ENCODE peak calls at places on chromosomes 3 and 15, in eight cellular contexts. W is mucosa of descending colon, H is astrocyte, U is heart right ventricle, A is astrocyte of the spinal cord, X is fibroblast of lung, L is cardiac muscle cell, O is pancreas. I is an unnamed sample.

GRCh38 chr15:41981373-41982132 is 9.2 kb upstream of the EHD4 start:
- DNase-seq in W (no peak), H (no peak), U (no peak), A (no peak), X (no peak), L (no peak), O (no peak), I (no peak)

GRCh38 chr15:101491739-101492640 is 2.5 kb upstream of the PCSK6 start:
- DNase-seq in W (no peak), H (no peak), U (no peak), A (no peak), X (no peak), L (peak), O (no peak), I (no peak)

GRCh38 chr3:33900809-33901505 is 102.5 kb downstream of the PDCD6IP start:
- DNase-seq in W (no peak), H (no peak), U (no peak), A (no peak), X (no peak), L (peak), O (no peak), I (no peak)

GRCh38 chr15:99487337-99487730 is 78.5 kb upstream of the MEF2A start:
- DNase-seq in W (no peak), H (no peak), U (no peak), A (no peak), X (no peak), L (no peak), O (no peak), I (no peak)

GRCh38 chr15:70236306-70237103 is 138.8 kb upstream of the TLE3 start:
- DNase-seq in W (no peak), H (peak), U (no peak), A (peak), X (peak), L (peak), O (no peak), I (no peak)

GRCh38 chr3:132587401-132587800 is 9.7 kb upstream of the ACKR4 start:
- DNase-seq in W (no peak), H (no peak), U (no peak), A (no peak), X (no peak), L (no peak), O (no peak), I (no peak)

GRCh38 chr3:54950391-54951003 is 22.6 kb upstream of the LRTM1 start:
- DNase-seq in W (no peak), H (no peak), U (no peak), A (no peak), X (no peak), L (no peak), O (no peak), I (no peak)

GRCh38 chr3:127792664-127793292 is 29.5 kb downstream of the MGLL start:
- DNase-seq in W (no peak), H (peak), U (peak), A (peak), X (peak), L (peak), O (no peak), I (peak)

GRCh38 chr3:10182950-10183349 is 18.2 kb downstream of the IRAK2 start:
- DNase-seq in W (no peak), H (no peak), U (no peak), A (no peak), X (no peak), L (no peak), O (no peak), I (no peak)

GRCh38 chr3:44048949-44049348 is 192.7 kb upstream of the TOPAZ1 start:
- DNase-seq in W (no peak), H (no peak), U (no peak), A (no peak), X (no peak), L (no peak), O (no peak), I (no peak)

GRCh38 chr15:70186152-70186551 is 88.4 kb upstream of the TLE3 start:
- DNase-seq in W (no peak), H (no peak), U (no peak), A (no peak), X (no peak), L (peak), O (no peak), I (no peak)

GRCh38 chr3:51819709-51820406 is 40.8 kb upstream of the IQCF6 start:
- DNase-seq in W (no peak), H (no peak), U (no peak), A (no peak), X (no peak), L (no peak), O (no peak), I (no peak)

GRCh38 chr3:105798381-105798934 is 70.4 kb downstream of the CBLB start:
- DNase-seq in W (no peak), H (peak), U (no peak), A (no peak), X (no peak), L (no peak), O (no peak), I (no peak)

GRCh38 chr3:196941846-196942225 is 492 bp downstream of the NCBP2 start:
- DNase-seq in W (no peak), H (peak), U (peak), A (no peak), X (no peak), L (peak), O (peak), I (peak)

GRCh38 chr3:13598926-13599886 is 50.3 kb downstream of the FBLN2 start:
- DNase-seq in W (no peak), H (no peak), U (no peak), A (no peak), X (peak), L (peak), O (peak), I (no peak)

GRCh38 chr3:140233702-140234101 is 298.7 kb downstream of the CLSTN2 start:
- DNase-seq in W (no peak), H (no peak), U (no peak), A (no peak), X (no peak), L (no peak), O (no peak), I (no peak)

DNA sequence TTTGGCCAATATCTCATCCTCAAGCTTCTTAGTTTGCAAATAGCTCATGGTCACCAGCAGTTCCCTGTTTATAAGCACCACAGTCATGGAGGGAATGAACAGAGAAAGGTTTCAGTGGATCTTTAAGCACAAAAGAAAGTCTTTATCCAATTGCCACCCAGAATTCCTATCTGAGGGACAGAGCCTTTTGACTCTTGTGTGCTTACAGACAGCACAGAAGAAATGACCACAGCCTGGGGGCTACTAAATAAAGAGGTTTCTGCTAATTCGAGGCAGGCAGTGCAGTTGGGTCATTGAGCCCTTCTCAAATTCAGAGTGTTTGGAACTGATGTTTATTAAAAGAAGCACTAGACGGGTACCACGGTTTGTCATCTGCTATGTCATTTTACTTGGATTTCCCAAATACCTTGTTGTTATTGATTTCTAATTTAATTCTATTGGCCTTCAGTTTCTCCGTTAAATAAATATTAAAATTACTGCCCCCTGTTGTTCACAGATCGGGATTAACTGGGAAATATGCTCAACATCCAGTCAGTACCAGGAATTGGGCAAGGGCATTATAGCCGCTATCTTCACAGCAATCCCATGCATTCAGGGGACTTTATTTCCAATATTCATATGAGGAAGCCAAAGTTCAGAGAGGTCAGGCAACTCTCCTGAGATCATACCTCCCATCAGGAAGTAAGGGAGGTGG is 3.6 kb downstream of the PRICKLE2 start:
- DNase-seq in W (no peak), H (no peak), U (no peak), A (no peak), X (no peak), L (no peak), O (no peak), I (no peak)
- H3K4me3 ChIP-seq in W (no peak), H (no peak), U (no peak), A (no peak), X (no peak), L (no peak), O (no peak), I (no peak)

GRCh38 chr15:51759557-51760070 is 8.2 kb downstream of the TMOD2 start:
- DNase-seq in W (no peak), H (peak), U (peak), A (peak), X (peak), L (peak), O (no peak), I (peak)
- TF ChIP-seq CTCF in W (no peak), H (peak), U (no peak), A (peak), X (peak), L (peak), O (no peak), I (peak)

GRCh38 chr3:71785594-71786472 is 885 bp upstream of the PROK2 start:
- DNase-seq in W (no peak), H (no peak), U (no peak), A (no peak), X (no peak), L (no peak), O (no peak), I (no peak)
- H3K4me3 ChIP-seq in W (no peak), H (no peak), U (peak), A (no peak), X (no peak), L (peak), O (no peak), I (peak)

DNA sequence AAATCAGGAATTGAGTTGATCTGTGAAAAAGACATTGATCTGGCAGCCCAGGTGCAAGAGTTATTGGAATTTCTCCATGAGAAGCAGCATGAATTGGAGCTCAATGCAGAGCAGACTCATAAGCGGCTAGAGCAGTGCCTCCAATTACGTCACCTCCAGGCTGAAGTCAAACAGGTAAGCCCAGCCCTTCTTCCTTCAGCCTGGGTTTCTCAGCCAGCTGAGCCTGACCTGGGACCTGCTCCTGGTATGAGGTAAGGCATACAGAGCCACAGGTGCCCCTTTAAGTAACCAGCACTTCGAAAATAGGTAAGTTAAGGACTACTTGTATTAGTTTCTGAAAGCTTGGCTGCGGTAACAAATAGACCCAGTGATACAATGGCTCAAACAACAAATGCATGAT is 307.4 kb upstream of the UMPS start:
- DNase-seq in W (no peak), H (no peak), U (no peak), A (no peak), X (no peak), L (no peak), O (no peak), I (no peak)
- TF ChIP-seq CTCF in W (no peak), H (no peak), U (no peak), A (no peak), X (no peak), L (no peak), O (no peak), I (no peak)

DNA sequence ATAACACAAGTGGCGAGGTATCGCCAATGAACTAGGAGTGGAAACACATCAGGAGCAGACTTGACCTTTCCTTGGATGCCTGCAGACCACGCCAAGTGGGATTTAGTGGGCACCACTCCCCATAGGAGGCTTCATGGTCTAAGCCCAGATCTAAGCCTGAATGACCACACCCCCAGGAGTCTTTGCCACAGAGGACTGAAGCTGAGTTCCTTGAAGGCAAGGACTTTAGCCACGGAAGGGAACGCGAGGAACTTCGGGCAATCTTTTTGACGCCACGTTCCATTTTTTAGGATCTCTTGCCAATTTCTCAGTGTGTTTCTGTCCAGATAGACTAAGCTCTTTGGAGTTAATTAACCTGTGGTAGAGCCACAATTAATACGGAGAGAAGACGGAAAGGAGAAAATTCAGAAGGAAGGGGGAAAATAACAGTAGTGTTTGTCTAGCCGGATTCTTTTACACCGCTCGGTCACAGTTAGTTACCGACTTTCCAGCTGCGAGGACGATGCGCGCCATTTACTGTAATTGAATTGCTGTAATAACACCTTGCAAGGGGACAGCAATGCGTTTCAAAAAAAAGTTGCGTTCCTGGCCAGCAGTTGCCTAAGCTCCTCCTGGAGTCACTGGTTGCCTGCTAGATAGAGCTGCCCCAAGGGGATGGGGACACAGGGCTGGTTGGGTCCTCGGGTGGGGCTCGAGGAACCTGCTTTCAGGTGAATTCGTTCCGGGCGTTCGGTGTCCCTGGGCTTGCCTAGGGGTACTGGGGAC is 37.1 kb downstream of the NR2F2 start:
- DNase-seq in W (no peak), H (no peak), U (no peak), A (no peak), X (no peak), L (no peak), O (no peak), I (no peak)
- H3K4me3 ChIP-seq in W (no peak), H (no peak), U (peak), A (no peak), X (no peak), L (no peak), O (no peak), I (no peak)

GRCh38 chr15:25239471-25240345 is 199.1 kb downstream of the UBE3A start:
- DNase-seq in W (peak), H (no peak), U (peak), A (no peak), X (no peak), L (no peak), O (no peak), I (no peak)

GRCh38 chr15:25237291-25237978 is 201.4 kb downstream of the UBE3A start:
- DNase-seq in W (peak), H (no peak), U (peak), A (no peak), X (no peak), L (no peak), O (no peak), I (no peak)

GRCh38 chr15:25238126-25238525 is 200.7 kb downstream of the UBE3A start:
- DNase-seq in W (peak), H (no peak), U (peak), A (no peak), X (no peak), L (no peak), O (no peak), I (no peak)

GRCh38 chr15:25240461-25241021 is 198.3 kb downstream of the UBE3A start:
- DNase-seq in W (peak), H (no peak), U (peak), A (no peak), X (no peak), L (no peak), O (no peak), I (no peak)

GRCh38 chr15:25238716-25239470 is 199.9 kb downstream of the UBE3A start:
- DNase-seq in W (peak), H (no peak), U (peak), A (no peak), X (no peak), L (no peak), O (no peak), I (no peak)
- TF ChIP-seq CTCF in W (no peak), H (no peak), U (no peak), A (no peak), X (no peak), L (no peak), O (no peak), I (no peak)

GRCh38 chr15:90306560-90306959 is 41.1 kb downstream of the NGRN start:
- DNase-seq in W (no peak), H (no peak), U (no peak), A (no peak), X (no peak), L (no peak), O (no peak), I (no peak)
- H3K4me3 ChIP-seq in W (no peak), H (no peak), U (no peak), A (no peak), X (no peak), L (no peak), O (no peak), I (no peak)

DNA sequence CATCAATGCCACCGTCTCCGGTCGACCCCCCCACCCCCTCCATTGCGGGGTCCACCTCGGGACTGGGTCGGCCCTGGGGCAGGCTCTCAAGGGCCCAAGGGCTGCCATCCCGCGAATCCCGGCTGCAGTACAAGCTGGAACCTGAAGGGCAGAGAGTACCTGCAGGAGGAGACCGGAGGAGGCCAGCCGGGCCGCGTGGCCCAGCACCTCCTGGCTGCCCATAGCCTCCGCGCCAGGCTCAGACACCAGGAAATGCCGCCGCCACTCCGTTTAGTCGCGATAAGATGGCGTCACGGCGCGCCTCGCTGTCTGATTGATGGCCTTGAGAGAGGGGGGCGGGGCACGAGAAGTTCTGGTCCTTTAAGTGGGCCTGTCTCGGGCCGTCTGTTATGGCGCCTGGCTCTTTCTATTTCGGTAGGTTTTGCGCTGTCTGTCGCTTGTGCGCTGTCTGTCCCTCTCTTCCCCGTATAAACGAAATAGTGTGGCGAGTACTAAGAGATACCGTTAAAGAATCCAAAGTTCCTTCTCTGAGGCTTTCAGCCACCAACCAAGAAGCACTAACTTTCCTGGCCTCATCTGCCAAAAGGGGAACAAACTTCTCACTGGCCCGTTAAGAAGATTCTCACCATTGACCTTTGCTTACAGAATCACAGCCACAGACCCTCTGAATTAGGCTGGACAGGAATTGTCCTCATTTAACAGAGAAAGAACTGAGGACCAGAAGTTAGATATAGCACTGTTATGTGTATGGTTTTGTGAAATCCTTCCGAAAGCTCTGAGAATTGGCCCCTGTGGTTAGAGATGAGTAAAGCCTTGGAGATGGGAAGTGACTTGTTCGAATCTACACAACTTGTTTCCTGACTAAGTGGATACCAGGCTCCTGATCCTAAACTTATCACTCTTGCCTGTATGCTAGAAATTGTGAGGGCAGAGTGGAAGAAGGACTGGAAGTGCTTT is at the start of gene RFT1:
- DNase-seq in W (peak), H (peak), U (peak), A (peak), X (peak), L (peak), O (peak), I (peak)
- TF ChIP-seq CTCF in W (no peak), H (no peak), U (no peak), A (peak), X (no peak), L (no peak), O (no peak), I (no peak)